ENCODE peak calls at places on chromosomes 1 and 21, in eight cellular contexts. V is progenitor cell of endocrine pancreas; J is fibroblast of lung; H is activated naive CD8-positive, alpha-beta T cell treated with anti-CD3 and anti-CD28 coated beads, Interleukin-2, amount 50 U/mL, for 24 hours; F is OCI-LY7; W is upper lobe of left lung; X is left ventricle myocardium superior; U is SW480. S is an unnamed sample.

GRCh38 chr1:167601442-167602380 is 28.3 kb upstream of the RCSD1 start:
- DNase-seq in V (no peak), U (peak; percentile 82), X (peak; percentile 45), W (peak; percentile 86), J (no peak), F (peak; percentile 79), H (peak; percentile 39), S (peak; percentile 33)

GRCh38 chr1:236280438-236281285 is 1.1 kb downstream of the ERO1B start:
- DNase-seq in U (peak; percentile 30), H (peak; percentile 14), J (no peak), V (no peak), F (peak; percentile 66), W (peak; percentile 26), X (no peak), S (no peak)

GRCh38 chr1:176167210-176167609 is 39.9 kb downstream of the COP1 start:
- DNase-seq in H (no peak), W (no peak), F (no peak), X (no peak), V (no peak), U (no peak), J (no peak), S (no peak)

GRCh38 chr1:47637111-47637685 is 199.4 kb downstream of the FOXD2 start:
- DNase-seq in H (no peak), J (no peak), F (no peak), U (no peak), W (no peak), X (no peak), V (no peak), S (no peak)

GRCh38 chr1:212760126-212760823 is 31.3 kb downstream of the NSL1 start:
- DNase-seq in W (peak; percentile 39), J (no peak), U (peak; percentile 11), H (peak; percentile 68), X (no peak), F (peak; percentile 33), V (no peak), S (no peak)

GRCh38 chr1:110850145-110850544 is 22.8 kb upstream of the CD53 start:
- DNase-seq in F (no peak), U (no peak), V (no peak), X (no peak), W (no peak), H (no peak), J (no peak), S (no peak)

GRCh38 chr1:93668121-93668520 is 13.5 kb downstream of the BCAR3 start:
- DNase-seq in W (no peak), J (no peak), X (no peak), H (no peak), U (no peak), V (no peak), F (no peak), S (no peak)

GRCh38 chr21:27190601-27191000 is 223.7 kb upstream of the ADAMTS5 start:
- DNase-seq in V (no peak), W (peak; percentile 59), F (no peak), X (no peak), J (peak; percentile 51), H (no peak), U (no peak), S (no peak)

GRCh38 chr1:89518116-89518780 is 6.4 kb upstream of the LRRC8B start:
- DNase-seq in V (no peak), W (peak; percentile 36), H (no peak), J (peak; percentile 67), X (no peak), F (no peak), U (no peak), S (peak; percentile 32)

GRCh38 chr21:38413958-38414506 is 84.2 kb downstream of the ERG start:
- DNase-seq in F (no peak), U (peak; percentile 23), H (no peak), J (peak; percentile 40), W (no peak), X (no peak), V (no peak), S (no peak)

GRCh38 chr1:239816090-239816812 is 275.4 kb upstream of the FMN2 start:
- DNase-seq in X (no peak), V (no peak), F (no peak), U (peak; percentile 75), J (peak; percentile 77), W (peak; percentile 66), H (no peak), S (no peak)

S was measured in heart right ventricle.